ENCODE peak calls at places on chromosome 19, in eight cellular contexts. One of them, this sample, is unnamed.

GRCh38 chr19:31257025-31257424 is 92.2 kb downstream of the TSHZ3 start:
- DNase-seq in astrocyte: no peak
- DNase-seq in neural progenitor cell: no peak
- DNase-seq in endothelial cell of umbilical vein: no peak
- DNase-seq in GM23338: no peak
- DNase-seq in hepatocyte: no peak
- DNase-seq in HCT116: no peak
- DNase-seq in fibroblast of lung: no peak
- DNase-seq in this sample: no peak

GRCh38 chr19:40057166-40057565 is 1.1 kb upstream of the ZNF780B start:
- DNase-seq in astrocyte: no peak
- DNase-seq in neural progenitor cell: no peak
- DNase-seq in endothelial cell of umbilical vein: no peak
- DNase-seq in GM23338: no peak
- DNase-seq in hepatocyte: no peak
- DNase-seq in HCT116: no peak
- DNase-seq in fibroblast of lung: no peak
- DNase-seq in this sample: no peak

GRCh38 chr19:57978586-57979289 is 4.4 kb upstream of the C19orf18 start:
- DNase-seq in astrocyte: no peak
- DNase-seq in neural progenitor cell: no peak
- DNase-seq in endothelial cell of umbilical vein: peak; percentile 5
- DNase-seq in GM23338: peak; percentile 16
- DNase-seq in hepatocyte: no peak
- DNase-seq in HCT116: no peak
- DNase-seq in fibroblast of lung: peak; percentile 19
- DNase-seq in this sample: no peak

GRCh38 chr19:17184381-17184841 is 30.7 kb upstream of the USE1 start:
- DNase-seq in astrocyte: no peak
- DNase-seq in neural progenitor cell: no peak
- DNase-seq in endothelial cell of umbilical vein: no peak
- DNase-seq in GM23338: no peak
- DNase-seq in hepatocyte: no peak
- DNase-seq in HCT116: no peak
- DNase-seq in fibroblast of lung: no peak
- DNase-seq in this sample: no peak

GRCh38 chr19:46116121-46116520 is 8.4 kb downstream of the IGFL3 start:
- DNase-seq in astrocyte: peak; percentile 69
- DNase-seq in neural progenitor cell: no peak
- DNase-seq in endothelial cell of umbilical vein: no peak
- DNase-seq in GM23338: no peak
- DNase-seq in hepatocyte: no peak
- DNase-seq in HCT116: no peak
- DNase-seq in fibroblast of lung: no peak
- DNase-seq in this sample: no peak

GRCh38 chr19:32397736-32398135 is 7.8 kb upstream of the DPY19L3 start:
- DNase-seq in astrocyte: peak; percentile 71
- DNase-seq in neural progenitor cell: no peak
- DNase-seq in endothelial cell of umbilical vein: no peak
- DNase-seq in GM23338: no peak
- DNase-seq in hepatocyte: peak; percentile 49
- DNase-seq in HCT116: no peak
- DNase-seq in fibroblast of lung: peak; percentile 72
- DNase-seq in this sample: no peak

GRCh38 chr19:42065511-42065910 is 4.5 kb downstream of the GRIK5 start:
- DNase-seq in astrocyte: no peak
- DNase-seq in neural progenitor cell: no peak
- DNase-seq in endothelial cell of umbilical vein: no peak
- DNase-seq in GM23338: no peak
- DNase-seq in hepatocyte: no peak
- DNase-seq in HCT116: no peak
- DNase-seq in fibroblast of lung: no peak
- DNase-seq in this sample: no peak

GRCh38 chr19:31943305-31943704 is 402.1 kb upstream of the ZNF507 start:
- DNase-seq in astrocyte: no peak
- DNase-seq in neural progenitor cell: peak; percentile 54
- DNase-seq in endothelial cell of umbilical vein: no peak
- DNase-seq in GM23338: peak; percentile 59
- DNase-seq in hepatocyte: no peak
- DNase-seq in HCT116: no peak
- DNase-seq in fibroblast of lung: no peak
- DNase-seq in this sample: no peak

GRCh38 chr19:30228113-30228725 is 144.0 kb upstream of the ZNF536 start:
- DNase-seq in astrocyte: no peak
- DNase-seq in neural progenitor cell: peak; percentile 58
- DNase-seq in endothelial cell of umbilical vein: no peak
- DNase-seq in GM23338: peak; percentile 54
- DNase-seq in hepatocyte: peak; percentile 38
- DNase-seq in HCT116: no peak
- DNase-seq in fibroblast of lung: no peak
- DNase-seq in this sample: no peak
- H3K27ac ChIP-seq in astrocyte: no peak overlapping the region
- H3K27ac ChIP-seq in neural progenitor cell: no peak overlapping the region
- H3K27ac ChIP-seq in endothelial cell of umbilical vein: no peak overlapping the region
- H3K27ac ChIP-seq in GM23338: no peak overlapping the region
- H3K27ac ChIP-seq in hepatocyte: peak overlapping the region; percentile 47
- H3K27ac ChIP-seq in HCT116: no peak overlapping the region
- H3K27ac ChIP-seq in fibroblast of lung: no peak overlapping the region
- H3K27ac ChIP-seq in this sample: no peak overlapping the region

GRCh38 chr19:29525901-29526729 is at the start of gene VSTM2B:
- DNase-seq in astrocyte: no peak
- DNase-seq in neural progenitor cell: peak; percentile 73
- DNase-seq in endothelial cell of umbilical vein: no peak
- DNase-seq in GM23338: peak; percentile 46
- DNase-seq in hepatocyte: no peak
- DNase-seq in HCT116: no peak
- DNase-seq in fibroblast of lung: no peak
- DNase-seq in this sample: no peak
- TF ChIP-seq EZH2 in astrocyte: no peak
- TF ChIP-seq EZH2 in neural progenitor cell: peak; percentile 19
- TF ChIP-seq EZH2 in endothelial cell of umbilical vein: peak; percentile 85
- TF ChIP-seq EZH2 in GM23338: peak; percentile 67
- TF ChIP-seq EZH2 in hepatocyte: peak; percentile 82
- TF ChIP-seq EZH2 in HCT116: no peak
- TF ChIP-seq EZH2 in fibroblast of lung: peak; percentile 68
- TF ChIP-seq EZH2 in this sample: no peak

GRCh38 chr19:4257025-4257424 is 10.1 kb downstream of the YJU2 start:
- DNase-seq in astrocyte: no peak
- DNase-seq in neural progenitor cell: no peak
- DNase-seq in endothelial cell of umbilical vein: no peak
- DNase-seq in GM23338: no peak
- DNase-seq in hepatocyte: no peak
- DNase-seq in HCT116: no peak
- DNase-seq in fibroblast of lung: no peak
- DNase-seq in this sample: no peak

GRCh38 chr19:4258181-4258580 is 11.3 kb downstream of the YJU2 start:
- DNase-seq in astrocyte: no peak
- DNase-seq in neural progenitor cell: no peak
- DNase-seq in endothelial cell of umbilical vein: no peak
- DNase-seq in GM23338: no peak
- DNase-seq in hepatocyte: no peak
- DNase-seq in HCT116: no peak
- DNase-seq in fibroblast of lung: no peak
- DNase-seq in this sample: no peak

GRCh38 chr19:4260605-4261191 is 13.8 kb downstream of the YJU2 start:
- DNase-seq in astrocyte: no peak
- DNase-seq in neural progenitor cell: no peak
- DNase-seq in endothelial cell of umbilical vein: no peak
- DNase-seq in GM23338: no peak
- DNase-seq in hepatocyte: no peak
- DNase-seq in HCT116: no peak
- DNase-seq in fibroblast of lung: no peak
- DNase-seq in this sample: no peak

DNA sequence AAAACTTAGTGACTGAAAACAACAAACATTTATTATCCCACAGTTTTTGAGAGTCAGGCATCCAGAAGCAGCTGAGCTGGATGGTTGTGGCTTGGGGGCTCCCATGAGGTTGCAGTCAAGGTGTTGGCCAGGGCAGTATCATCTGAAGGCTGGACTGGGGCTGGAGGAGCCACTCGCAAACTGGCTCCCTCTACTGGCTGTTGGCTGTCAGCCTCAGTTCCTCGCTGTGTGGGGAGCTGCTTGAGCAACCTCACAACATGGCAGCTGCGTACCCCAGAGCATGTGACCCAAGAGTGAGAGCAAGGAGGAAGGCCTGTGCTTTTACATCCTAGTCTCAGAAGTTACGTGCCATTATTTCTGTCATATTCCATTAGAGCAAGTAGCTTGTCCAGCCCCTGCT is 9.7 kb downstream of the YJU2 start:
- DNase-seq in astrocyte: no peak
- DNase-seq in neural progenitor cell: no peak
- DNase-seq in endothelial cell of umbilical vein: no peak
- DNase-seq in GM23338: peak; percentile 60
- DNase-seq in hepatocyte: no peak
- DNase-seq in HCT116: no peak
- DNase-seq in fibroblast of lung: no peak
- DNase-seq in this sample: no peak
- TF ChIP-seq CTCF in astrocyte: no peak
- TF ChIP-seq CTCF in neural progenitor cell: no peak
- TF ChIP-seq CTCF in endothelial cell of umbilical vein: peak; percentile 12
- TF ChIP-seq CTCF in GM23338: peak; percentile 56
- TF ChIP-seq CTCF in hepatocyte: no peak
- TF ChIP-seq CTCF in HCT116: peak; percentile 65
- TF ChIP-seq CTCF in fibroblast of lung: no peak
- TF ChIP-seq CTCF in this sample: peak; percentile 53

GRCh38 chr19:1752757-1753728 is at the start of gene ONECUT3:
- DNase-seq in astrocyte: no peak
- DNase-seq in neural progenitor cell: peak; percentile 80
- DNase-seq in endothelial cell of umbilical vein: no peak
- DNase-seq in GM23338: no peak
- DNase-seq in hepatocyte: peak; percentile 58
- DNase-seq in HCT116: no peak
- DNase-seq in fibroblast of lung: no peak
- DNase-seq in this sample: no peak

GRCh38 chr19:1753730-1754442 is 580 bp downstream of the ONECUT3 start:
- DNase-seq in astrocyte: no peak
- DNase-seq in neural progenitor cell: no peak
- DNase-seq in endothelial cell of umbilical vein: no peak
- DNase-seq in GM23338: no peak
- DNase-seq in hepatocyte: no peak
- DNase-seq in HCT116: no peak
- DNase-seq in fibroblast of lung: no peak
- DNase-seq in this sample: no peak

GRCh38 chr19:1755467-1756155 is 2.3 kb downstream of the ONECUT3 start:
- DNase-seq in astrocyte: no peak
- DNase-seq in neural progenitor cell: peak; percentile 56
- DNase-seq in endothelial cell of umbilical vein: no peak
- DNase-seq in GM23338: no peak
- DNase-seq in hepatocyte: no peak
- DNase-seq in HCT116: no peak
- DNase-seq in fibroblast of lung: no peak
- DNase-seq in this sample: no peak

GRCh38 chr19:1756264-1756663 is 3.0 kb downstream of the ONECUT3 start:
- DNase-seq in astrocyte: no peak
- DNase-seq in neural progenitor cell: no peak
- DNase-seq in endothelial cell of umbilical vein: no peak
- DNase-seq in GM23338: no peak
- DNase-seq in hepatocyte: no peak
- DNase-seq in HCT116: no peak
- DNase-seq in fibroblast of lung: no peak
- DNase-seq in this sample: no peak

GRCh38 chr19:1754651-1755466 is 1.6 kb downstream of the ONECUT3 start:
- DNase-seq in astrocyte: no peak
- DNase-seq in neural progenitor cell: peak; percentile 70
- DNase-seq in endothelial cell of umbilical vein: no peak
- DNase-seq in GM23338: peak; percentile 53
- DNase-seq in hepatocyte: no peak
- DNase-seq in HCT116: no peak
- DNase-seq in fibroblast of lung: no peak
- DNase-seq in this sample: no peak
- H3K27ac ChIP-seq in astrocyte: no peak overlapping the region
- H3K27ac ChIP-seq in neural progenitor cell: no peak overlapping the region
- H3K27ac ChIP-seq in endothelial cell of umbilical vein: no peak overlapping the region
- H3K27ac ChIP-seq in GM23338: no peak overlapping the region
- H3K27ac ChIP-seq in hepatocyte: no peak overlapping the region
- H3K27ac ChIP-seq in HCT116: peak overlapping the region; percentile 87
- H3K27ac ChIP-seq in fibroblast of lung: no peak overlapping the region
- H3K27ac ChIP-seq in this sample: no peak overlapping the region

GRCh38 chr19:920051-920857 is 3.1 kb downstream of the KISS1R start:
- DNase-seq in astrocyte: no peak
- DNase-seq in neural progenitor cell: peak; percentile 46
- DNase-seq in endothelial cell of umbilical vein: no peak
- DNase-seq in GM23338: peak; percentile 65
- DNase-seq in hepatocyte: peak; percentile 77
- DNase-seq in HCT116: no peak
- DNase-seq in fibroblast of lung: peak; percentile 11
- DNase-seq in this sample: peak; percentile 58
- TF ChIP-seq EZH2 in astrocyte: peak; percentile 25
- TF ChIP-seq EZH2 in neural progenitor cell: peak; percentile 98
- TF ChIP-seq EZH2 in endothelial cell of umbilical vein: peak; percentile 89
- TF ChIP-seq EZH2 in GM23338: peak; percentile 63
- TF ChIP-seq EZH2 in hepatocyte: no peak
- TF ChIP-seq EZH2 in HCT116: no peak
- TF ChIP-seq EZH2 in fibroblast of lung: peak; percentile 11
- TF ChIP-seq EZH2 in this sample: no peak

GRCh38 chr19:49666120-49666444 is 349 bp downstream of the BCL2L12 start:
- DNase-seq in astrocyte: no peak
- DNase-seq in neural progenitor cell: no peak
- DNase-seq in endothelial cell of umbilical vein: no peak
- DNase-seq in GM23338: peak; percentile 88
- DNase-seq in hepatocyte: no peak
- DNase-seq in HCT116: no peak
- DNase-seq in fibroblast of lung: peak; percentile 39
- DNase-seq in this sample: no peak
- TF ChIP-seq CTCF in astrocyte: no peak
- TF ChIP-seq CTCF in neural progenitor cell: peak; percentile 33
- TF ChIP-seq CTCF in endothelial cell of umbilical vein: no peak
- TF ChIP-seq CTCF in GM23338: no peak
- TF ChIP-seq CTCF in hepatocyte: peak; percentile 8
- TF ChIP-seq CTCF in HCT116: peak; percentile 10
- TF ChIP-seq CTCF in fibroblast of lung: peak; percentile 2
- TF ChIP-seq CTCF in this sample: peak; percentile 37

This sample was measured in DND-41.